ENCODE peak calls at places on chromosomes 12 and 14, in ten cellular contexts. M is activated T-helper 2 cell treated with anti-CD3 and anti-CD28 coated beads, Interferon-gamma antibody, Interleukin-2, Interleukin-4, amounts not matched to agents 10 μg/mL and 5 μg/mL and 100 μg/mL, durations not matched to agents 14 hours and 24 hours and 36 hours; W is fibroblast of lung; D is activated naive CD4-positive, alpha-beta T cell treated with anti-CD3 and anti-CD28 coated beads for 36 hours; Q is AG08396; A is dorsolateral prefrontal cortex; Y is anterior cingulate cortex; R is ascending aorta; J is endothelial cell; S is HuH-7.5. U is an unnamed sample.

GRCh38 chr12:29088611-29089219 is 60.4 kb upstream of the FAR2 start:
- DNase-seq in M (no peak), W (peak; percentile 40), D (no peak), Q (no peak), A (no peak), Y (no peak), R (no peak), J (no peak), S (no peak), U (peak; percentile 26)

GRCh38 chr12:71581206-71581605 is 82.4 kb downstream of the ZFC3H1 start:
- DNase-seq in M (no peak), W (no peak), D (no peak), Q (no peak), A (no peak), Y (no peak), R (no peak), J (no peak), S (no peak), U (no peak)

GRCh38 chr12:124849382-124849781 is 14.3 kb downstream of the SCARB1 start:
- DNase-seq in M (no peak), W (no peak), D (no peak), Q (no peak), A (no peak), Y (no peak), R (no peak), J (no peak), S (no peak), U (no peak)

GRCh38 chr12:67772276-67773169 is 124.0 kb downstream of the DYRK2 start:
- DNase-seq in M (no peak), W (peak; percentile 60), D (no peak), Q (peak; percentile 55), A (no peak), Y (no peak), R (no peak), J (peak; percentile 28), S (peak; percentile 48), U (peak; percentile 80)

GRCh38 chr12:228846-229200 is 14.9 kb upstream of the SLC6A12 start:
- DNase-seq in M (no peak), W (no peak), D (no peak), Q (no peak), A (no peak), Y (no peak), R (peak; percentile 22), J (no peak), S (no peak), U (no peak)

GRCh38 chr14:71245659-71246361 is 338.6 kb downstream of the PCNX1 start:
- DNase-seq in M (no peak), W (no peak), D (peak; percentile 26), Q (no peak), A (no peak), Y (no peak), R (no peak), J (no peak), S (no peak), U (no peak)

GRCh38 chr14:29937116-29937515 is 9.5 kb upstream of the PRKD1 start:
- DNase-seq in M (no peak), W (no peak), D (no peak), Q (peak; percentile 22), A (no peak), Y (no peak), R (no peak), J (no peak), S (no peak), U (no peak)

GRCh38 chr14:61563880-61564622 is 131.3 kb upstream of the HIF1A start:
- DNase-seq in M (no peak), W (no peak), D (no peak), Q (no peak), A (no peak), Y (no peak), R (peak; percentile 54), J (no peak), S (no peak), U (no peak)

GRCh38 chr14:105474478-105475268 is at the start of gene CRIP2:
- DNase-seq in M (no peak), W (no peak), D (no peak), Q (peak; percentile 94), A (no peak), Y (no peak), R (no peak), J (peak; percentile 68), S (peak; percentile 94), U (peak; percentile 26)

GRCh38 chr14:101891471-101891870 is 72.9 kb upstream of the DYNC1H1 start:
- DNase-seq in M (no peak), W (no peak), D (no peak), Q (no peak), A (no peak), Y (no peak), R (peak; percentile 38), J (no peak), S (no peak), U (no peak)

GRCh38 chr12:108694812-108695278 is 36.5 kb downstream of the CORO1C start:
- DNase-seq in M (no peak), W (no peak), D (peak; percentile 28), Q (no peak), A (no peak), Y (no peak), R (no peak), J (no peak), S (no peak), U (no peak)

GRCh38 chr14:67358914-67359313 is 690 bp downstream of the ATP6V1D start:
- DNase-seq in M (no peak), W (no peak), D (no peak), Q (no peak), A (no peak), Y (no peak), R (no peak), J (no peak), S (no peak), U (no peak)

GRCh38 chr14:54241517-54241916 is 155.3 kb upstream of the CDKN3 start:
- DNase-seq in M (no peak), W (no peak), D (no peak), Q (no peak), A (no peak), Y (no peak), R (no peak), J (no peak), S (no peak), U (no peak)

GRCh38 chr14:102508774-102509743 is 517 bp downstream of the ANKRD9 start:
- DNase-seq in M (no peak), W (peak; percentile 26), D (no peak), Q (peak; percentile 84), A (no peak), Y (peak; percentile 30), R (peak; percentile 84), J (no peak), S (peak; percentile 69), U (peak; percentile 22)

GRCh38 chr12:51403159-51403558 is 12.0 kb upstream of the GALNT6 start:
- DNase-seq in M (no peak), W (peak; percentile 58), D (no peak), Q (no peak), A (no peak), Y (no peak), R (no peak), J (no peak), S (no peak), U (no peak)

GRCh38 chr12:104827587-104827986 is 130.5 kb downstream of the SLC41A2 start:
- DNase-seq in M (no peak), W (peak; percentile 26), D (peak; percentile 27), Q (no peak), A (no peak), Y (no peak), R (no peak), J (peak; percentile 20), S (no peak), U (no peak)

GRCh38 chr12:108822458-108823205 is 34.8 kb downstream of the SSH1 start:
- DNase-seq in M (no peak), W (no peak), D (no peak), Q (no peak), A (no peak), Y (no peak), R (no peak), J (no peak), S (no peak), U (no peak)

GRCh38 chr14:65255583-65256443 is 153.5 kb upstream of the MAX start:
- DNase-seq in M (no peak), W (no peak), D (peak; percentile 17), Q (no peak), A (no peak), Y (no peak), R (no peak), J (peak; percentile 8), S (no peak), U (no peak)

GRCh38 chr12:49501895-49502294 is 36.9 kb upstream of the KCNH3 start:
- DNase-seq in M (no peak), W (no peak), D (no peak), Q (no peak), A (no peak), Y (no peak), R (no peak), J (no peak), S (no peak), U (no peak)

GRCh38 chr12:89351489-89352241 is 636 bp downstream of the DUSP6 start:
- DNase-seq in M (no peak), W (peak; percentile 45), D (peak; percentile 43), Q (peak; percentile 45), A (no peak), Y (no peak), R (peak; percentile 75), J (peak; percentile 36), S (no peak), U (no peak)

GRCh38 chr12:12822886-12823285 is 9.7 kb downstream of the DDX47 start:
- DNase-seq in M (no peak), W (no peak), D (no peak), Q (no peak), A (no peak), Y (no peak), R (no peak), J (no peak), S (no peak), U (no peak)

GRCh38 chr14:76250345-76250744 is 98.6 kb downstream of the GPATCH2L start:
- DNase-seq in M (no peak), W (no peak), D (no peak), Q (no peak), A (no peak), Y (no peak), R (no peak), J (no peak), S (no peak), U (no peak)

GRCh38 chr14:69941768-69942742 is 62.8 kb downstream of the SMOC1 start:
- DNase-seq in M (no peak), W (no peak), D (no peak), Q (no peak), A (no peak), Y (no peak), R (no peak), J (no peak), S (peak; percentile 33), U (no peak)

GRCh38 chr14:72291908-72292688 is 359.9 kb downstream of the RGS6 start:
- DNase-seq in M (no peak), W (peak; percentile 49), D (peak; percentile 16), Q (peak; percentile 55), A (no peak), Y (peak; percentile 2), R (no peak), J (peak; percentile 55), S (peak; percentile 18), U (peak; percentile 49)

GRCh38 chr14:84877061-84877460 is 652.9 kb upstream of the FLRT2 start:
- DNase-seq in M (no peak), W (no peak), D (no peak), Q (no peak), A (no peak), Y (no peak), R (no peak), J (no peak), S (no peak), U (no peak)

U was measured in astrocyte of the spinal cord.